ENCODE peak calls at places on chromosomes 7 and 10, in seven cellular contexts. G is adrenal gland, H is endothelial cell of umbilical vein, S is heart left ventricle, X is body of pancreas, P is Peyer's patch, C is right lobe of liver. A is an unnamed sample. For H3K9me3, the result is how much of the 10 kb centered on the place peaks cover.

GRCh38 chr7:41641006-41641714 is 61.7 kb downstream of the INHBA start:
- DNase-seq in X (no peak), G (no peak), H (no peak), P (no peak), C (no peak), S (no peak), A (no peak)

GRCh38 chr7:101952355-101953247 is 135.2 kb downstream of the CUX1 start:
- DNase-seq in P (no peak), H (peak), X (no peak), S (no peak), C (peak), G (peak), A (no peak)

GRCh38 chr7:22853674-22854157 is 31.1 kb upstream of the TOMM7 start:
- DNase-seq in G (no peak), S (no peak), C (no peak), P (peak), H (peak), X (peak), A (peak)

GRCh38 chr10:124728071-124728829 is 15.9 kb downstream of the FAM53B start:
- DNase-seq in H (peak), X (no peak), S (peak), P (peak), C (peak), G (peak), A (no peak)

GRCh38 chr10:125628251-125629049 is 54.5 kb downstream of the TEX36 start:
- DNase-seq in H (no peak), G (no peak), C (no peak), X (no peak), S (no peak), P (no peak), A (no peak)

GRCh38 chr7:20296444-20296843 is 34.3 kb upstream of the ITGB8 start:
- DNase-seq in G (no peak), X (no peak), C (no peak), H (no peak), P (no peak), S (no peak), A (no peak)

GRCh38 chr10:8054243-8054497 is 318 bp upstream of the GATA3 start:
- DNase-seq in P (no peak), H (no peak), S (no peak), X (no peak), G (no peak), C (no peak), A (no peak)

GRCh38 chr10:62818426-62819011 is 2.4 kb upstream of the EGR2 start:
- DNase-seq in H (peak), X (peak), S (peak), G (peak), P (peak), C (peak), A (no peak)

GRCh38 chr10:13555884-13556529 is 27.2 kb upstream of the BEND7 start:
- DNase-seq in G (no peak), S (no peak), P (no peak), H (no peak), C (no peak), X (peak), A (no peak)

GRCh38 chr7:47301657-47302295 is 280.1 kb downstream of the TNS3 start:
- DNase-seq in S (no peak), C (no peak), X (no peak), G (no peak), P (no peak), H (no peak), A (no peak)

GRCh38 chr10:4213441-4213840 is 428.4 kb upstream of the KLF6 start:
- DNase-seq in P (no peak), S (no peak), H (no peak), C (no peak), X (no peak), G (no peak), A (no peak)

GRCh38 chr7:88278881-88279280 is 27.8 kb downstream of the STEAP4 start:
- DNase-seq in H (peak), X (no peak), C (no peak), P (no peak), S (no peak), G (no peak), A (no peak)

GRCh38 chr10:51000976-51001375 is 73.3 kb upstream of the PRKG1 start:
- DNase-seq in G (no peak), H (no peak), P (no peak), C (no peak), X (no peak), S (peak), A (no peak)

GRCh38 chr7:4154882-4155281 is 527.2 kb upstream of the FOXK1 start:
- DNase-seq in S (no peak), X (no peak), G (no peak), C (no peak), P (no peak), H (no peak), A (no peak)

GRCh38 chr7:8185907-8186306 is 76.1 kb downstream of the ICA1 start:
- DNase-seq in P (no peak), C (no peak), S (no peak), X (no peak), H (no peak), G (no peak), A (no peak)

GRCh38 chr7:16563281-16564022 is 36.8 kb downstream of the LRRC72 start:
- DNase-seq in G (no peak), H (peak), S (no peak), P (no peak), C (no peak), X (no peak), A (no peak)
- H3K4me3 ChIP-seq in G (no peak), H (no peak), S (no peak), P (no peak), C (no peak), X (no peak), A (no peak)

GRCh38 chr7:135181261-135181928 is 10.9 kb upstream of the CYREN start:
- DNase-seq in P (no peak), C (no peak), G (no peak), X (no peak), S (no peak), H (no peak), A (no peak)
- H3K9me3 ChIP-seq in P (under half), C (under half), G (under half), X (under half), S (under half), H (under half), A (under half)

GRCh38 chr10:104273291-104273690 is 4.3 kb downstream of the GSTO2 start:
- DNase-seq in G (no peak), P (no peak), C (no peak), S (no peak), X (no peak), H (no peak), A (no peak)

GRCh38 chr10:104267721-104268690 is 978 bp upstream of the GSTO2 start:
- DNase-seq in S (no peak), P (no peak), G (no peak), C (no peak), H (no peak), X (no peak), A (no peak)

GRCh38 chr10:104264783-104265182 is 4.2 kb upstream of the GSTO2 start:
- DNase-seq in H (no peak), G (no peak), P (no peak), S (no peak), C (no peak), X (no peak), A (no peak)

GRCh38 chr10:104273899-104274575 is 5.1 kb downstream of the GSTO2 start:
- DNase-seq in G (no peak), X (no peak), P (no peak), S (no peak), H (no peak), C (no peak), A (no peak)

GRCh38 chr10:104268691-104269645 is at the start of gene GSTO2:
- DNase-seq in C (peak), G (peak), H (peak), X (peak), P (peak), S (peak), A (peak)
- TF ChIP-seq POLR2A in C (peak), G (peak), H (peak), X (peak), P (no peak), S (no peak), A (peak)

GRCh38 chr7:44307301-44307900 is 18.0 kb downstream of the CAMK2B start:
- DNase-seq in X (peak), G (peak), P (no peak), H (peak), S (no peak), C (no peak), A (no peak)

GRCh38 chr7:44307905-44308740 is 17.3 kb downstream of the CAMK2B start:
- DNase-seq in X (no peak), S (no peak), C (peak), P (peak), G (no peak), H (no peak), A (no peak)

GRCh38 chr7:44306608-44307007 is 18.8 kb downstream of the CAMK2B start:
- DNase-seq in G (no peak), S (no peak), C (no peak), P (no peak), H (no peak), X (no peak), A (no peak)

GRCh38 chr7:44308741-44309270 is 16.6 kb downstream of the CAMK2B start:
- DNase-seq in C (peak), X (peak), S (no peak), G (peak), P (no peak), H (no peak), A (no peak)

DNA sequence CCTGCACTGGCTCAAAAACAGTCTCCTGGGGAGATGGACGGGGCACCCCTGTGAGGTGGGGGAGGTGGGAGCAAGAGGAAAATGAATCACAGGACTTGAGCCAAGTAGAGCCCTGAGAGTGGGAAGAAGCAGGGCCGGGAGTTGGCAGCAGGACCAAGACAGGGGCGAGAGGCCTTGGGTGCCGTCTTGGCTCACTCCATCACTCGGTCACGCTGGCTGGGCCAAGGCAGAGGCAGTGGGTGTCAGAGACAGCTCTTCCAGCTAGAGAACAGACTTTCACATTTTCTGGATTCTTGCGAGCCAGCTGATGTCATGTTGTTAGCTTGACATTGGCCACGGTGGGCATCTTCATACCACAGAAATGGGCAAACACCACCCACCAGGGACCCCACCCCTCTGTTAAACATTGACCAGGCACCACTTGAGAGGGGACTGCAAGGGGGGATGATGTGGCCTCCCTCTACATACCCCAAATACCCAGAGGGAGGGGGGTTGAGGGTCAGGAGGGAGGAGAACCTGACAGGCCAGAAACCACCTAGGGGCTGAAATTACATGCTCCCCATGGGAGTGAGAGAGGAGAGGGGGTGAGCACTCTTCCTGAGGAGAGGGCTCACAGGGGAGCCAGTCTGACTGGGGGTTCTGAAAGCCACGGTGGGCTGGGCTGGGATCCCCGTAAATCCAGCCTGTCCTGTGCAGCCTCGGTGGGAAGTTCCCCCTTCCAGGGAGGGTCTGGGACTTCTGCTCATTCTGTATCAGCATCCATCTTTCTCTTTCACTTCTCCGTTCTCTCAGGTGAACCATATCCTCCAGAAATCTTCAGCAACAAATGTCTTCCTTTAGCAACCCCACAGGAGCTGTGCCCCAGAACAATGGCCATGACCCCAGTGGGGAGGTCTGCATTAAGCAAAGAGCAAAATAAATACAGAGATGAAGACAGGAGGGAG is 19.6 kb downstream of the CAMK2B start:
- DNase-seq in P (no peak), G (no peak), S (no peak), H (no peak), X (no peak), C (peak), A (no peak)
- H3K4me3 ChIP-seq in P (no peak), G (no peak), S (no peak), H (no peak), X (no peak), C (no peak), A (no peak)

DNA sequence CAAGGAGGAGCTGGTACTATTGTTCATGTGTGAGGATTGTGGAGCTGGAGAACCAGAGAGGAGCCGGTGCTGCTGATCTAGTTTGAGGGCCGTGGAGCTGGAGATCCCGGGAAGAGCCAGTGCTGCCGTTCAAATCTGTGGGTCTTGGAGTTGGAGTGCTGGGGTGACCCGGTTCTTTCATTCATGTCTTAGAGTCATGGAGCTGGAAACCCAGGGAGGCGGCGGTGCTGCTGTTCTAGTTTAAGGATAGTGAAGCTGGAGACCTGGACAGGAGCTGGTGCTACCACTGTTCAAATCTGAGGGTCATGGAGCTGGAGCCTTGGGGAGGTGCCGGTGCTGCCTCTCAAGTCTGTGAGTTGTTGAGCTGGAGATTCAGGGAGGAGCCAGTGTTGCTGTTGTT is 88.5 kb upstream of the ZNF479 start:
- DNase-seq in G (no peak), S (no peak), P (no peak), H (no peak), C (no peak), X (no peak), A (no peak)
- H3K9me3 ChIP-seq in G (under half), S (under half), P (under half), H (under half), C (under half), X (under half), A (under half)

GRCh38 chr10:24575462-24576002 is 148.2 kb downstream of the ARHGAP21 start:
- DNase-seq in S (no peak), G (no peak), H (no peak), X (no peak), P (no peak), C (no peak), A (no peak)
- TF ChIP-seq POLR2A in S (no peak), G (no peak), H (no peak), X (no peak), P (no peak), C (no peak), A (no peak)

GRCh38 chr10:52313350-52314006 is 603 bp upstream of the DKK1 start:
- DNase-seq in G (no peak), X (no peak), S (no peak), H (peak), P (peak), C (no peak), A (no peak)

GRCh38 chr10:52314007-52314821 is at the start of gene DKK1:
- DNase-seq in C (peak), X (peak), G (peak), S (peak), P (peak), H (peak), A (peak)

GRCh38 chr10:52316005-52316404 is 1.9 kb downstream of the DKK1 start:
- DNase-seq in P (no peak), S (no peak), C (no peak), G (no peak), H (peak), X (no peak), A (no peak)

GRCh38 chr10:52316500-52316899 is 2.4 kb downstream of the DKK1 start:
- DNase-seq in G (no peak), H (peak), P (no peak), S (no peak), X (no peak), C (no peak), A (no peak)

GRCh38 chr10:52314822-52315552 is 906 bp downstream of the DKK1 start:
- DNase-seq in H (no peak), S (no peak), G (no peak), X (no peak), P (no peak), C (no peak), A (no peak)
- H3K4me3 ChIP-seq in H (peak), S (peak), G (no peak), X (no peak), P (peak), C (peak), A (peak)

GRCh38 chr7:157737151-157738063 is 400.6 kb downstream of the DNAJB6 start:
- DNase-seq in H (no peak), C (no peak), S (no peak), G (no peak), X (peak), P (no peak), A (no peak)
- H3K9me3 ChIP-seq in H (under half), C (under half), S (under half), G (under half), X (under half), P (under half), A (under half)

A was measured in gastrocnemius medialis.